ENCODE peak calls at places on chromosome 19, in seven cellular contexts. One of them, this sample, is unnamed.

GRCh38 chr19:5099822-5100221 is 130.9 kb downstream of the KDM4B start:
- DNase-seq in H9: no peak
- DNase-seq in HFF-Myc: no peak
- DNase-seq in uterus: no peak
- DNase-seq in neural progenitor cell: no peak
- DNase-seq in hepatocyte: no peak
- DNase-seq in ascending aorta: no peak
- DNase-seq in this sample: no peak

GRCh38 chr19:3365093-3365446 is 1.3 kb upstream of the NFIC start:
- DNase-seq in neural progenitor cell: no peak
- DNase-seq in HFF-Myc: no peak
- DNase-seq in hepatocyte: no peak
- DNase-seq in H9: no peak
- DNase-seq in uterus: no peak
- DNase-seq in ascending aorta: no peak
- DNase-seq in this sample: no peak

GRCh38 chr19:14114854-14115253 is 2.7 kb downstream of the PRKACA start:
- DNase-seq in ascending aorta: no peak
- DNase-seq in neural progenitor cell: peak; percentile 60
- DNase-seq in uterus: no peak
- DNase-seq in H9: peak; percentile 67
- DNase-seq in HFF-Myc: no peak
- DNase-seq in hepatocyte: no peak
- DNase-seq in this sample: peak; percentile 71

GRCh38 chr19:10551698-10552301 is 8.1 kb downstream of the ATG4D start:
- DNase-seq in H9: peak; percentile 55
- DNase-seq in hepatocyte: no peak
- DNase-seq in uterus: no peak
- DNase-seq in ascending aorta: no peak
- DNase-seq in HFF-Myc: peak; percentile 16
- DNase-seq in neural progenitor cell: no peak
- DNase-seq in this sample: peak; percentile 20

GRCh38 chr19:5246554-5247155 is 94.0 kb downstream of the PTPRS start:
- DNase-seq in uterus: no peak
- DNase-seq in hepatocyte: no peak
- DNase-seq in neural progenitor cell: no peak
- DNase-seq in H9: no peak
- DNase-seq in ascending aorta: no peak
- DNase-seq in HFF-Myc: no peak
- DNase-seq in this sample: no peak

GRCh38 chr19:17328517-17329060 is 6.1 kb downstream of the ANO8 start:
- DNase-seq in uterus: no peak
- DNase-seq in ascending aorta: no peak
- DNase-seq in neural progenitor cell: peak; percentile 60
- DNase-seq in H9: no peak
- DNase-seq in HFF-Myc: no peak
- DNase-seq in hepatocyte: peak; percentile 39
- DNase-seq in this sample: no peak

GRCh38 chr19:10866495-10866894 is 4.9 kb upstream of the CARM1 start:
- DNase-seq in hepatocyte: no peak
- DNase-seq in HFF-Myc: no peak
- DNase-seq in H9: no peak
- DNase-seq in neural progenitor cell: no peak
- DNase-seq in ascending aorta: no peak
- DNase-seq in uterus: no peak
- DNase-seq in this sample: no peak

GRCh38 chr19:28020631-28021315 is 1192.2 kb downstream of the UQCRFS1 start:
- DNase-seq in HFF-Myc: no peak
- DNase-seq in neural progenitor cell: peak; percentile 7
- DNase-seq in hepatocyte: no peak
- DNase-seq in uterus: no peak
- DNase-seq in ascending aorta: no peak
- DNase-seq in H9: no peak
- DNase-seq in this sample: no peak

GRCh38 chr19:12065100-12065538 is 588 bp downstream of the ZNF844 start:
- DNase-seq in hepatocyte: peak; percentile 57
- DNase-seq in ascending aorta: peak; percentile 63
- DNase-seq in uterus: no peak
- DNase-seq in HFF-Myc: no peak
- DNase-seq in H9: no peak
- DNase-seq in neural progenitor cell: no peak
- DNase-seq in this sample: no peak

GRCh38 chr19:27779953-27780352 is 1433.0 kb downstream of the UQCRFS1 start:
- DNase-seq in hepatocyte: no peak
- DNase-seq in HFF-Myc: no peak
- DNase-seq in H9: no peak
- DNase-seq in ascending aorta: no peak
- DNase-seq in uterus: no peak
- DNase-seq in neural progenitor cell: no peak
- DNase-seq in this sample: no peak

GRCh38 chr19:44608391-44608821 is 5.0 kb upstream of the IGSF23 start:
- DNase-seq in uterus: no peak
- DNase-seq in HFF-Myc: no peak
- DNase-seq in hepatocyte: peak; percentile 45
- DNase-seq in neural progenitor cell: no peak
- DNase-seq in H9: no peak
- DNase-seq in ascending aorta: no peak
- DNase-seq in this sample: no peak

GRCh38 chr19:33248954-33249613 is 23.4 kb upstream of the SLC7A10 start:
- DNase-seq in HFF-Myc: no peak
- DNase-seq in hepatocyte: peak; percentile 61
- DNase-seq in H9: no peak
- DNase-seq in ascending aorta: no peak
- DNase-seq in neural progenitor cell: no peak
- DNase-seq in uterus: no peak
- DNase-seq in this sample: peak; percentile 50

GRCh38 chr19:45382426-45382825 is 12.1 kb upstream of the ERCC2 start:
- DNase-seq in HFF-Myc: no peak
- DNase-seq in neural progenitor cell: no peak
- DNase-seq in H9: no peak
- DNase-seq in hepatocyte: no peak
- DNase-seq in uterus: no peak
- DNase-seq in ascending aorta: no peak
- DNase-seq in this sample: no peak

GRCh38 chr19:3458229-3458555 is 22.1 kb downstream of the SMIM24 start:
- DNase-seq in HFF-Myc: no peak
- DNase-seq in ascending aorta: no peak
- DNase-seq in uterus: no peak
- DNase-seq in neural progenitor cell: peak; percentile 55
- DNase-seq in hepatocyte: peak; percentile 48
- DNase-seq in H9: no peak
- DNase-seq in this sample: no peak

GRCh38 chr19:47161876-47162489 is 31.3 kb downstream of the SAE1 start:
- DNase-seq in H9: no peak
- DNase-seq in uterus: no peak
- DNase-seq in hepatocyte: no peak
- DNase-seq in neural progenitor cell: no peak
- DNase-seq in ascending aorta: no peak
- DNase-seq in HFF-Myc: no peak
- DNase-seq in this sample: no peak

GRCh38 chr19:46951236-46951986 is 68.2 kb upstream of the NPAS1 start:
- DNase-seq in neural progenitor cell: no peak
- DNase-seq in hepatocyte: peak; percentile 84
- DNase-seq in H9: no peak
- DNase-seq in uterus: no peak
- DNase-seq in HFF-Myc: no peak
- DNase-seq in ascending aorta: no peak
- DNase-seq in this sample: peak; percentile 22

GRCh38 chr19:38729653-38730469 is 14.4 kb downstream of the CAPN12 start:
- DNase-seq in H9: peak; percentile 89
- DNase-seq in ascending aorta: no peak
- DNase-seq in hepatocyte: peak; percentile 82
- DNase-seq in neural progenitor cell: peak; percentile 88
- DNase-seq in HFF-Myc: no peak
- DNase-seq in uterus: peak; percentile 57
- DNase-seq in this sample: peak; percentile 92

GRCh38 chr19:42281175-42282035 is 12.4 kb downstream of the CIC start:
- DNase-seq in ascending aorta: peak; percentile 83
- DNase-seq in H9: peak; percentile 71
- DNase-seq in hepatocyte: peak; percentile 81
- DNase-seq in uterus: peak; percentile 75
- DNase-seq in neural progenitor cell: peak; percentile 58
- DNase-seq in HFF-Myc: no peak
- DNase-seq in this sample: peak; percentile 51

GRCh38 chr19:14906711-14907110 is 20.8 kb upstream of the OR7A17 start:
- DNase-seq in hepatocyte: no peak
- DNase-seq in HFF-Myc: no peak
- DNase-seq in H9: no peak
- DNase-seq in neural progenitor cell: no peak
- DNase-seq in uterus: no peak
- DNase-seq in ascending aorta: no peak
- DNase-seq in this sample: no peak

GRCh38 chr19:57560049-57560491 is 407 bp upstream of the ZNF550 start:
- DNase-seq in hepatocyte: no peak
- DNase-seq in H9: no peak
- DNase-seq in ascending aorta: peak; percentile 63
- DNase-seq in neural progenitor cell: no peak
- DNase-seq in HFF-Myc: no peak
- DNase-seq in uterus: peak; percentile 13
- DNase-seq in this sample: no peak

GRCh38 chr19:4059931-4060620 is 6.6 kb downstream of the ZBTB7A start:
- DNase-seq in uterus: peak; percentile 87
- DNase-seq in ascending aorta: no peak
- DNase-seq in hepatocyte: peak; percentile 73
- DNase-seq in neural progenitor cell: no peak
- DNase-seq in H9: peak; percentile 32
- DNase-seq in HFF-Myc: no peak
- DNase-seq in this sample: peak; percentile 72

GRCh38 chr19:50908311-50908710 is 2.9 kb downstream of the KLK4 start:
- DNase-seq in HFF-Myc: no peak
- DNase-seq in uterus: no peak
- DNase-seq in hepatocyte: no peak
- DNase-seq in neural progenitor cell: no peak
- DNase-seq in H9: no peak
- DNase-seq in ascending aorta: no peak
- DNase-seq in this sample: no peak

DNA sequence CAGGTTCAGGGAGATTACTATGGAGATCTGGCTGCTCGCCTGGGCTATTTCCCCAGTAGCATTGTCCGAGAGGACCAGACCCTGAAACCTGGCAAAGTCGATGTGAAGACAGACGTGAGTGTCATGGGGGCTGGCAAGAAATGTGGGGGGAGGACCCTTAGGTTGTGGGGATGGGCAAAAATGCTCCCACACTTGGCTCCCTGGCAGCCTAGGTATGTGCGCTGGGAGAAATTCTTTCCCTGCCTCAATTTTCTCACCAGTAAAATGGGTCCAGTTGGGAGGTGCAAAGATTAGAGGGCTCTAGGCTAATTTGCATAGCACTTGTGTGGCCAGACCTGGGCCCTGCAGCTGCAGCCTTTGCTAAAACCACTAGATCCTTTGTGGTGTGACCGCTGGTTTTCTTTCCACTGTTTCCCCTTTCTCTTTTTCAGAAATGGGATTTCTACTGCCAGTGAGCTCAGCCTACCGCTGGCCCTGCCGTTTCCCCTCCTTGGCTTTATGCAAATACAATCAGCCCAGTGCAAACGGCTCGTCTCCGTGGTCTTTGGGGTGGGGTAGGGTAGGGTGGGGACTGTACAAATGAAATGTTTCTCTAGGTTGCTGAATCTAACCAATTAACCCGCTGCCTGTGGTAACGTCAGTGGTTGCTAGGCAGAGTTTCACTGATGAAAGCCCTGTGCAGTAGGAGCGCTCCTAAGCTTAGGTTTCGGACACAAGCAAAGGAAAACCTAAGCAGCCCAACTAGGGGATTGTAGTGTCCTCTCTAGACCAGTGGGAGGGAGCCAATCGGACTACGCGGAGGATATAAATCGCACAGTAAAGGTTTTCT is 867 bp upstream of the RAB4B start:
- DNase-seq in HFF-Myc: peak; percentile 92
- DNase-seq in ascending aorta: peak; percentile 97
- DNase-seq in H9: peak; percentile 93
- DNase-seq in hepatocyte: peak; percentile 95
- DNase-seq in uterus: peak; percentile 95
- DNase-seq in neural progenitor cell: peak; percentile 97
- DNase-seq in this sample: peak; percentile 91
- TF ChIP-seq CTCF in HFF-Myc: no peak
- TF ChIP-seq CTCF in ascending aorta: no peak
- TF ChIP-seq CTCF in H9: no peak
- TF ChIP-seq CTCF in hepatocyte: no peak
- TF ChIP-seq CTCF in uterus: no peak
- TF ChIP-seq CTCF in neural progenitor cell: no peak
- TF ChIP-seq CTCF in this sample: no peak

GRCh38 chr19:37172368-37173366 is at the start of gene ZNF585A:
- DNase-seq in uterus: peak; percentile 92
- DNase-seq in hepatocyte: peak; percentile 95
- DNase-seq in HFF-Myc: peak; percentile 91
- DNase-seq in neural progenitor cell: peak; percentile 94
- DNase-seq in H9: peak; percentile 96
- DNase-seq in ascending aorta: peak; percentile 97
- DNase-seq in this sample: peak; percentile 88
- TF ChIP-seq CTCF in uterus: peak; percentile 28
- TF ChIP-seq CTCF in hepatocyte: no peak
- TF ChIP-seq CTCF in HFF-Myc: no peak
- TF ChIP-seq CTCF in neural progenitor cell: peak; percentile 31
- TF ChIP-seq CTCF in H9: peak; percentile 21
- TF ChIP-seq CTCF in ascending aorta: peak; percentile 35
- TF ChIP-seq CTCF in this sample: no peak

GRCh38 chr19:55638864-55639359 is 1.9 kb upstream of the ZNF580 start:
- DNase-seq in HFF-Myc: no peak
- DNase-seq in hepatocyte: no peak
- DNase-seq in ascending aorta: no peak
- DNase-seq in uterus: no peak
- DNase-seq in neural progenitor cell: peak; percentile 52
- DNase-seq in H9: peak; percentile 67
- DNase-seq in this sample: peak; percentile 60
- TF ChIP-seq CTCF in HFF-Myc: peak; percentile 67
- TF ChIP-seq CTCF in hepatocyte: peak; percentile 43
- TF ChIP-seq CTCF in ascending aorta: peak; percentile 29
- TF ChIP-seq CTCF in uterus: no peak
- TF ChIP-seq CTCF in neural progenitor cell: peak; percentile 55
- TF ChIP-seq CTCF in H9: peak; percentile 67
- TF ChIP-seq CTCF in this sample: peak; percentile 48

GRCh38 chr19:13066933-13067831 is 35.5 kb downstream of the LYL1 start:
- DNase-seq in HFF-Myc: no peak
- DNase-seq in neural progenitor cell: no peak
- DNase-seq in H9: no peak
- DNase-seq in hepatocyte: peak; percentile 44
- DNase-seq in uterus: no peak
- DNase-seq in ascending aorta: no peak
- DNase-seq in this sample: no peak

GRCh38 chr19:13070425-13071140 is 32.1 kb downstream of the LYL1 start:
- DNase-seq in ascending aorta: no peak
- DNase-seq in H9: no peak
- DNase-seq in neural progenitor cell: no peak
- DNase-seq in HFF-Myc: no peak
- DNase-seq in hepatocyte: no peak
- DNase-seq in uterus: no peak
- DNase-seq in this sample: no peak

GRCh38 chr19:13071444-13072205 is 31.0 kb downstream of the LYL1 start:
- DNase-seq in hepatocyte: no peak
- DNase-seq in HFF-Myc: no peak
- DNase-seq in H9: no peak
- DNase-seq in neural progenitor cell: no peak
- DNase-seq in uterus: no peak
- DNase-seq in ascending aorta: no peak
- DNase-seq in this sample: no peak

GRCh38 chr19:13068064-13068807 is 34.4 kb downstream of the LYL1 start:
- DNase-seq in ascending aorta: no peak
- DNase-seq in HFF-Myc: no peak
- DNase-seq in uterus: no peak
- DNase-seq in neural progenitor cell: no peak
- DNase-seq in hepatocyte: no peak
- DNase-seq in H9: no peak
- DNase-seq in this sample: no peak

GRCh38 chr19:13069415-13070369 is 33.0 kb downstream of the LYL1 start:
- DNase-seq in uterus: no peak
- DNase-seq in ascending aorta: no peak
- DNase-seq in H9: no peak
- DNase-seq in HFF-Myc: no peak
- DNase-seq in neural progenitor cell: no peak
- DNase-seq in hepatocyte: no peak
- DNase-seq in this sample: no peak
- TF ChIP-seq CTCF in uterus: no peak
- TF ChIP-seq CTCF in ascending aorta: no peak
- TF ChIP-seq CTCF in H9: no peak
- TF ChIP-seq CTCF in HFF-Myc: no peak
- TF ChIP-seq CTCF in neural progenitor cell: no peak
- TF ChIP-seq CTCF in hepatocyte: no peak
- TF ChIP-seq CTCF in this sample: no peak

This sample was measured in Calu3.